ENCODE peak calls at places on chromosomes 6 and 20, in nine cellular contexts. K, Z, C, H, D, L, Y, F and S are unnamed samples. For H3K9me3, the result is how much of the 10 kb centered on the place peaks cover.

GRCh38 chr6:10747251-10747972 is at the start of gene TMEM14B:
- DNase-seq in K (peak), Z (peak), C (peak), H (peak), D (peak), L (peak), Y (peak), F (peak), S (peak)

GRCh38 chr20:63941282-63942060 is 14.7 kb downstream of the UCKL1 start:
- DNase-seq in K (no peak), Z (peak), C (peak), H (peak), D (peak), L (peak), Y (peak), F (peak), S (peak)

GRCh38 chr20:34190679-34191090 is 50.5 kb upstream of the ASIP start:
- DNase-seq in K (peak), Z (no peak), C (no peak), H (peak), D (peak), L (peak), Y (peak), F (peak), S (no peak)

GRCh38 chr6:135496805-135497411 is 632 bp downstream of the AHI1 start:
- DNase-seq in K (no peak), Z (no peak), C (no peak), H (no peak), D (no peak), L (no peak), Y (no peak), F (no peak), S (no peak)

GRCh38 chr20:63461364-63461763 is 11.1 kb downstream of the KCNQ2 start:
- DNase-seq in K (no peak), Z (no peak), C (peak), H (peak), D (no peak), L (no peak), Y (no peak), F (no peak), S (no peak)

GRCh38 chr20:47780990-47781389 is 4.3 kb downstream of the SULF2 start:
- DNase-seq in K (no peak), Z (no peak), C (no peak), H (no peak), D (no peak), L (no peak), Y (no peak), F (no peak), S (no peak)

GRCh38 chr6:16800942-16801341 is 39.7 kb upstream of the ATXN1 start:
- DNase-seq in K (no peak), Z (no peak), C (no peak), H (no peak), D (no peak), L (no peak), Y (no peak), F (no peak), S (no peak)

GRCh38 chr20:62363920-62364851 is 2.9 kb downstream of the LAMA5 start:
- DNase-seq in K (no peak), Z (no peak), C (peak), H (no peak), D (peak), L (peak), Y (no peak), F (peak), S (no peak)

GRCh38 chr6:168124161-168124560 is 45.1 kb upstream of the FRMD1 start:
- DNase-seq in K (no peak), Z (no peak), C (no peak), H (no peak), D (no peak), L (no peak), Y (no peak), F (no peak), S (no peak)

GRCh38 chr6:33314943-33315752 is 1.3 kb upstream of the TAPBP start:
- DNase-seq in K (peak), Z (no peak), C (no peak), H (no peak), D (peak), L (peak), Y (no peak), F (no peak), S (no peak)

GRCh38 chr6:23654745-23655144 is 471.3 kb upstream of the NRSN1 start:
- DNase-seq in K (no peak), Z (no peak), C (no peak), H (no peak), D (no peak), L (no peak), Y (no peak), F (no peak), S (no peak)

GRCh38 chr6:98843274-98844243 is 9.2 kb downstream of the POU3F2 start:
- DNase-seq in K (no peak), Z (no peak), C (no peak), H (no peak), D (no peak), L (no peak), Y (no peak), F (no peak), S (no peak)

GRCh38 chr6:39173276-39173675 is 56.0 kb downstream of the KCNK5 start:
- DNase-seq in K (no peak), Z (no peak), C (no peak), H (no peak), D (no peak), L (no peak), Y (no peak), F (no peak), S (no peak)

GRCh38 chr20:7217606-7218005 is 450.1 kb downstream of the BMP2 start:
- DNase-seq in K (no peak), Z (no peak), C (no peak), H (no peak), D (no peak), L (no peak), Y (no peak), F (no peak), S (no peak)

GRCh38 chr20:7226156-7226555 is 458.7 kb downstream of the BMP2 start:
- DNase-seq in K (no peak), Z (no peak), C (no peak), H (no peak), D (no peak), L (no peak), Y (no peak), F (no peak), S (no peak)

DNA sequence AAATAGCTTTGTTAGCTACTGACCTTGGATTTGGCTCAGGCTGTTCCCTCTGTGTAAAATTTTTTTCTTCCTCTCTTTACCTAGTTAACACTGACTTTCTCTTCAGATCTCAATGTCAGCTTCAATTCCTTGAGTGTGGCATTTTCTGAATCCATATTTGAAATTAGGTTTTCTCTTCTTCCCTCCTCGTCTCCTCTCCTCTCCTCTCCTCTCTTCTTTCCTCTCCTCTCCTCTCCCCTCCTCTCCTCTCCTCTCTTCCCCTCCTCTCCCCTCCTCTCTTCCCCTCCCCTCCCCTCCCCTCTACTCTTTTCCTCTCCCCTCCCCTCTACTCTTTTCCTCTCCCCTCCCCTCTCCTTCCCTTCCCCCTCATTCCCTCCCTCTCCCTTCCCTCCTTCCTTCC is 453.3 kb downstream of the BMP2 start:
- DNase-seq in K (no peak), Z (no peak), C (no peak), H (no peak), D (no peak), L (no peak), Y (no peak), F (no peak), S (no peak)
- H3K9me3 ChIP-seq in K (under half), Z (under half), C (under half), H (under half), D (under half), L (under half), Y (under half), F (under half), S (under half)

DNA sequence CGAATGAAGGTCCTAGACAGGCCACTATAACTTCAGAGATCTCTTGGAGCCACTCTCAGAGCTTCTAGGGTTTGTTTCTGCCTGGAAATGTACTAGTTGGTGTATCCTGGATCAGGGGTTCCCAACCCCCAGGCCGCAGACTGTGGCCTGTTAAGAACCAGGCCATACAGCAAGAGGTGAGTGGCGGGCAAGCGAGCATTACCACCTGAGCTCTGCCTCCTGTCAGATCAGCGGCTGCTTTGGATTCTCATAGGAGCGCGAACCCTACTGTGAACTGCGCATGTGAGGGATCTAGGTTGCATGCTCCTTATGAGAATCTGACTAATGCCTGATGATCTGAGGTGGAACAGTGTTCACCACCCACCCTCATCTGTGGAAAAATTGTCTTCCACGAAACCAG is 2.4 kb downstream of the BRPF3 start:
- DNase-seq in K (no peak), Z (no peak), C (no peak), H (no peak), D (no peak), L (no peak), Y (no peak), F (no peak), S (no peak)
- H3K9me3 ChIP-seq in K (under half), Z (under half), C (under half), H (under half), D (under half), L (under half), Y (under half), F (under half), S (under half)

GRCh38 chr6:170021579-170021978 is 269.3 kb downstream of the DLL1 start:
- DNase-seq in K (no peak), Z (no peak), C (no peak), H (no peak), D (no peak), L (no peak), Y (no peak), F (no peak), S (no peak)
- H3K9me3 ChIP-seq in K (under half), Z (under half), C (under half), H (under half), D (under half), L (under half), Y (under half), F (under half), S (under half)

DNA sequence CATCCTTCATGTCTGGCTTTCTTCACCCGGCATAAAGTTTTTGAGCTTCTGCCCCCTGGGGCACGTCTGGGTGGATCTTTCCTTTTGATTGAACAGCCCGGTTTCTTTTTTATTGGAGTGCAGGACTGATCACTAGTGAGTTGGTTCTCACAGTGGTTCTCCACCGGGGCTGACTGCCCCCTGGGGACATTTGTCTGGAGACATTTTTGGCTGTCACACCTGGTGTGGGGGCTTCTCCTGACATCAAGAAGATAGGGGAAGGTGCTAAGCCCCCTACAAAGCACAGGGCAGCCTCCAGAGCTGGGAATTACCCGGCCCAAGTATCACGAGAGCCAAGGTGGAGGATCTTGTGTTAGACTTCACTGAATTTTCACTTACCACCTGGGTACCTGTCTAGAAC is 25.7 kb upstream of the IRF4 start:
- DNase-seq in K (no peak), Z (no peak), C (peak), H (no peak), D (no peak), L (no peak), Y (no peak), F (no peak), S (no peak)
- H3K9me3 ChIP-seq in K (under half), Z (under half), C (under half), H (under half), D (under half), L (under half), Y (under half), F (under half), S (under half)

GRCh38 chr6:77036400-77036799 is 426.9 kb downstream of the HTR1B start:
- DNase-seq in K (no peak), Z (no peak), C (no peak), H (no peak), D (no peak), L (no peak), Y (no peak), F (no peak), S (no peak)

GRCh38 chr6:77037439-77037838 is 425.9 kb downstream of the HTR1B start:
- DNase-seq in K (no peak), Z (no peak), C (no peak), H (no peak), D (no peak), L (no peak), Y (no peak), F (no peak), S (no peak)

GRCh38 chr6:77038801-77039200 is 424.5 kb downstream of the HTR1B start:
- DNase-seq in K (no peak), Z (no peak), C (no peak), H (no peak), D (no peak), L (no peak), Y (no peak), F (no peak), S (no peak)

DNA sequence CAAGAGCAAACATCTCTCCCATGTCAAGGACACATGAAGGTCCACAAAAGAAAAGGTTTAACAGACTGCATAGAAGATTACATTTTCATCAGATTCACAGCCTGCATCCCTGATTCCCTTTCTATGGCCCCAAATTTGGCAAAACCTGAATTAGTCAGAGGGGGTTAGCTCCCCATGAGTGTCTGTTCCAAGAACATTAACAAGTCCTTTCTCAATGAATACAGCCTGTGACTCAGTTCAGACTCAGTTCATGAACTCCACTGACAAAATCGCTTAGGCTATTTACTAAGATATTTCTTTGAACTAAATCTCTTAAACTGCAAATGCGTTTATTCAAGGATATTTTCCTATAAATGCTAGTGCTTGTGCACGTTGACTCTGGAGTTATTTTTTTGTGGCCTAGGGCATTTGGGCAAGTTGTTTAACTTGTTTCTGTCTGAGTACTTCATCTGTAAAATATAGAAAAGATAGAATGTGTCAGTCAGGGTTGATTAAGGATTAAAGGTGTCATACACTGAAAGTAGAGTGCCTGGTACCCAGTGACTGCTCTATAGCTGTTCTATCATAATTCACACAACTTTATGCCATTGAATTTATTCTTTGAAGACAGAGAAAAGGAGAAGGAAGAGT is 422.6 kb downstream of the HTR1B start:
- DNase-seq in K (no peak), Z (no peak), C (no peak), H (no peak), D (no peak), L (no peak), Y (no peak), F (no peak), S (no peak)
- H3K9me3 ChIP-seq in K (under half), Z (under half), C (under half), H (under half), D (under half), L (under half), Y (under half), F (under half), S (under half)

GRCh38 chr6:120498711-120499110 is 835.6 kb downstream of the TBC1D32 start:
- DNase-seq in K (no peak), Z (no peak), C (no peak), H (no peak), D (no peak), L (no peak), Y (no peak), F (no peak), S (no peak)
- H3K9me3 ChIP-seq in K (under half), Z (under half), C (under half), H (under half), D (under half), L (under half), Y (under half), F (under half), S (under half)

GRCh38 chr20:25497586-25498279 is 87.6 kb downstream of the NINL start:
- DNase-seq in K (no peak), Z (no peak), C (no peak), H (no peak), D (no peak), L (no peak), Y (no peak), F (no peak), S (no peak)

GRCh38 chr20:25499855-25500434 is 85.4 kb downstream of the NINL start:
- DNase-seq in K (no peak), Z (no peak), C (no peak), H (no peak), D (no peak), L (no peak), Y (no peak), F (no peak), S (no peak)

GRCh38 chr20:25499031-25499430 is 86.3 kb downstream of the NINL start:
- DNase-seq in K (no peak), Z (no peak), C (no peak), H (no peak), D (no peak), L (no peak), Y (no peak), F (no peak), S (no peak)

GRCh38 chr20:25496968-25497401 is 88.3 kb downstream of the NINL start:
- DNase-seq in K (no peak), Z (no peak), C (no peak), H (no peak), D (peak), L (no peak), Y (no peak), F (no peak), S (no peak)

GRCh38 chr20:25498280-25498606 is 87.1 kb downstream of the NINL start:
- DNase-seq in K (no peak), Z (no peak), C (no peak), H (no peak), D (no peak), L (no peak), Y (no peak), F (no peak), S (no peak)
- H3K9me3 ChIP-seq in K (under half), Z (under half), C (under half), H (under half), D (under half), L (under half), Y (under half), F (under half), S (under half)

GRCh38 chr20:56273491-56273890 is 25.0 kb downstream of the MC3R start:
- DNase-seq in K (no peak), Z (no peak), C (no peak), H (no peak), D (no peak), L (no peak), Y (no peak), F (no peak), S (no peak)

GRCh38 chr20:56274156-56274555 is 25.6 kb downstream of the MC3R start:
- DNase-seq in K (no peak), Z (no peak), C (no peak), H (no peak), D (no peak), L (no peak), Y (no peak), F (no peak), S (no peak)

GRCh38 chr20:56278205-56278604 is 29.7 kb downstream of the MC3R start:
- DNase-seq in K (no peak), Z (no peak), C (no peak), H (no peak), D (no peak), L (no peak), Y (no peak), F (no peak), S (no peak)
- H3K9me3 ChIP-seq in K (under half), Z (under half), C (under half), H (under half), D (under half), L (under half), Y (under half), F (under half), S (under half)

GRCh38 chr20:4220352-4220751 is 205.0 kb upstream of the RNF24 start:
- DNase-seq in K (no peak), Z (no peak), C (no peak), H (no peak), D (no peak), L (no peak), Y (no peak), F (no peak), S (no peak)
- H3K9me3 ChIP-seq in K (under half), Z (under half), C (under half), H (under half), D (under half), L (under half), Y (under half), F (under half), S (under half)

GRCh38 chr20:13990465-13990864 is at the start of gene SEL1L2:
- DNase-seq in K (peak), Z (no peak), C (no peak), H (no peak), D (no peak), L (no peak), Y (no peak), F (no peak), S (no peak)

GRCh38 chr20:13991311-13991710 is 897 bp upstream of the SEL1L2 start:
- DNase-seq in K (no peak), Z (no peak), C (no peak), H (no peak), D (no peak), L (no peak), Y (no peak), F (no peak), S (no peak)

GRCh38 chr20:13995086-13995665 is at the start of gene MACROD2:
- DNase-seq in K (peak), Z (no peak), C (peak), H (no peak), D (peak), L (peak), Y (peak), F (peak), S (no peak)

GRCh38 chr20:13996265-13996664 is 949 bp downstream of the MACROD2 start:
- DNase-seq in K (no peak), Z (no peak), C (no peak), H (no peak), D (no peak), L (no peak), Y (no peak), F (no peak), S (no peak)

GRCh38 chr20:13995841-13996240 is 525 bp downstream of the MACROD2 start:
- DNase-seq in K (peak), Z (no peak), C (peak), H (no peak), D (peak), L (peak), Y (peak), F (peak), S (no peak)
- H3K9me3 ChIP-seq in K (under half), Z (under half), C (under half), H (under half), D (under half), L (under half), Y (under half), F (under half), S (under half)